ENCODE peak calls at places on chromosomes 5 and 9, in five cellular contexts. O, G, E, B and K are unnamed samples.

GRCh38 chr5:107305999-107306398 is 364.7 kb downstream of the EFNA5 start:
- DNase-seq in E (no peak), G (no peak), O (no peak), B (no peak), K (no peak)

GRCh38 chr5:126811515-126812198 is 34.7 kb downstream of the LMNB1 start:
- DNase-seq in O (no peak), E (no peak), G (no peak), B (no peak), K (no peak)

GRCh38 chr9:137316012-137316981 is 14.2 kb upstream of the NRARP start:
- DNase-seq in G (peak; percentile 68), B (peak; percentile 52), E (no peak), O (peak; percentile 81), K (peak; percentile 85)

GRCh38 chr9:95082401-95083084 is 235.0 kb downstream of the FANCC start:
- DNase-seq in E (peak; percentile 44), O (no peak), B (no peak), G (no peak), K (no peak)

GRCh38 chr9:81244631-81245030 is 444.7 kb downstream of the TLE1 start:
- DNase-seq in O (no peak), B (no peak), E (no peak), G (no peak), K (no peak)

GRCh38 chr5:94749048-94749447 is 130.6 kb downstream of the SLF1 start:
- DNase-seq in E (no peak), G (no peak), O (no peak), B (no peak), K (no peak)

GRCh38 chr9:135501261-135502167 is 1.0 kb downstream of the MRPS2 start:
- DNase-seq in B (no peak), E (no peak), O (no peak), G (no peak), K (no peak)

GRCh38 chr9:83623634-83623991 is 670 bp downstream of the IDNK start:
- DNase-seq in E (no peak), O (no peak), G (no peak), B (no peak), K (no peak)

GRCh38 chr9:38423939-38424843 is at the start of gene IGFBPL1:
- DNase-seq in G (no peak), B (peak; percentile 52), O (peak; percentile 88), E (peak; percentile 40), K (peak; percentile 74)

GRCh38 chr9:104992696-104993095 is 64.7 kb upstream of the ABCA1 start:
- DNase-seq in O (no peak), B (no peak), E (no peak), G (no peak), K (no peak)

GRCh38 chr9:81549500-81550206 is 139.7 kb downstream of the TLE1 start:
- DNase-seq in G (no peak), B (no peak), O (peak; percentile 6), E (no peak), K (no peak)

GRCh38 chr5:176157656-176158055 is 80.6 kb upstream of the SIMC1 start:
- DNase-seq in E (no peak), O (no peak), B (no peak), G (no peak), K (no peak)

GRCh38 chr9:7394007-7394774 is 405.4 kb downstream of the DMAC1 start:
- DNase-seq in G (no peak), O (peak; percentile 67), B (no peak), E (no peak), K (peak; percentile 19)

GRCh38 chr5:110869927-110870326 is 131.1 kb downstream of the SLC25A46 start:
- DNase-seq in E (no peak), O (no peak), G (no peak), B (no peak), K (no peak)

DNA sequence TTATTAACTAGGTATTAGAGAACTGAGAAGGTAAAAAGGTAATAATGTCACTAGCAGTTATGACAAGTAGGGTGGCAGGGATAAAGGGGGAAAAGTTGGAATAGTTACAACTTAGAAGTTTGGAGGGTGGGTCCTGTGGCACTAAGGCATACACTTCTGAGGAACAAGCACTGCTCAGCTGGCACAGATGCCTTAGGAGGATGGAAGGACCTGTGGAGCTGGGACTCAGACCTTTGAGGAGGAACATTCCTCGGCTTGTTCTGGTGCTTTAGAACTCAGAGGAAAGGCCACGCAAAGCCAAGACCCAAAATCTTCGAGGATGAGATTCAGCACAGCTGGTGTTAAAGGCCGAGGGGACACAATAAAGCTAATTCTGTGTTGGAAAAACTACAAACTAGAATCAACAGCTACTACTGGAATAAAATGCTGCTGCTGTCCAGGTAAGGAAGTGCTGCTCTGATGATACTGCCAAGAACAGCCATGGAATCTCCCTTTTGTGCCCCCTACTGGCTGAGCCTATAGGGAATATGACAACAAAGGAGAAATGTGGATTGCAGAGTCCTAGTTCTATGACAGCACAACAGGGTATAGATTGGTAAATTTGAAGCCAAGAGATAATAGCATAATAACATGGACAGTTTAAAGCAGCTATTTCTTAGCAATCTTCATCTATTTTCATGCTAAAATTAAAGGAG is 126.7 kb downstream of the SLC25A46 start:
- DNase-seq in O (peak; percentile 72), G (no peak), B (no peak), E (no peak), K (peak; percentile 45)
- TF ChIP-seq CTCF in O (peak; percentile 78), G (peak; percentile 47), B (peak; percentile 32), E (no peak), K (peak; percentile 64)

GRCh38 chr9:114791312-114791711 is 14.5 kb downstream of the TNFSF15 start:
- DNase-seq in B (no peak), O (no peak), G (no peak), E (no peak), K (no peak)
- TF ChIP-seq CTCF in B (no peak), O (no peak), G (no peak), E (no peak), K (no peak)

GRCh38 chr9:16161469-16161868 is 608.6 kb downstream of the CCDC171 start:
- DNase-seq in G (no peak), E (no peak), B (no peak), O (no peak), K (no peak)
- TF ChIP-seq CTCF in G (no peak), E (no peak), B (no peak), O (no peak), K (no peak)

DNA sequence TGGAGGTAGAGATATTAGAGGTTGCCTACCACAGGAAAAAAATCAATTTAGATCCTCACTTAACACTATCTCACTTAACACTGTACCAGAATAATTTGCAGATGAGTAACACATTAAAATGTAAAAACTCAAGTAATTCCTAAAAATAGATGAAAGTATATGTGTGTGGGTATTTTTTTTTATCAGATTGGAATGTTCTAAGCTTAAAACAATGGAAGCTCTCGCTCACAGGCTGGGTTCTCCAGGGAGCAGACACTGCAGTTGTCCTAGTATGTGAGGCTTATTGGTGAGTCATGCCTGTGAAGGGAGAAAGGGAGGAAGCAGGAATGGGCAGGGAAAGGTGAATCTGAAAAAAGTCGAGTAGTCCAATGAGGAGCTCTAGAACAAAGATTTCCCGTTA is 181.3 kb upstream of the ZNF608 start:
- DNase-seq in B (no peak), G (no peak), O (no peak), E (no peak), K (no peak)
- TF ChIP-seq CTCF in B (no peak), G (no peak), O (no peak), E (no peak), K (no peak)

GRCh38 chr9:87664153-87665060 is 61.5 kb upstream of the CTSL start:
- DNase-seq in G (no peak), E (no peak), O (no peak), B (no peak), K (no peak)

GRCh38 chr9:87668222-87668621 is 57.7 kb upstream of the CTSL start:
- DNase-seq in G (no peak), E (no peak), O (no peak), B (no peak), K (no peak)

GRCh38 chr9:87665516-87665915 is 60.4 kb upstream of the CTSL start:
- DNase-seq in B (no peak), G (no peak), E (no peak), O (no peak), K (no peak)

GRCh38 chr9:87668722-87669121 is 57.2 kb upstream of the CTSL start:
- DNase-seq in G (no peak), O (no peak), E (no peak), B (no peak), K (no peak)

DNA sequence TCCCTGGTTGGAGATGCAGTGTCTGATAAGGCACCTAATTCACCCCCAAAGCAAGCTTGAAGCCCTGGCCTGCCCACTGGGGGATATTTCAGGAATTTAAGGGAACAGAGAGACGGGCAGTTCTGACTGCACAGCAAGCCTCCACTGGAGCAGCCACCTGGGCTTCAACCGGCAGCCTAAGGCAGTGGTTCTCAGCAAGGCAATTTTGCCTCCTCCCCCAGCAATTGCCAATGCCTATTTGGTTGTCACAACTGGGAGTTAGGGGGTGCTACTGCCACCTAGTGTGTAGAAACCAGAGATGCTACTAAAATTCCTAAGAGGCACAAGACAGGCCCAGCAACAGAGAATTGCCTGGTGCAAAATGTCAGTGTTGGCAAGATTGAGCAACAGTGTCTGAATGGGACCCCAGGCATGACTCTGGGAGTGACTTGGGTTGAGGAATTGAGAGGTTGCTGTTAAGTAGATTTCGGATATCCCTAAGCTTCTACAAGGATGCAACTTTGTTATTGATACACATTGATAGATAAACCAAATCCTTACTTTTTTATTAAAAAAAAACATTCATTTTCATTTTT is 58.7 kb upstream of the CTSL start:
- DNase-seq in G (no peak), O (peak; percentile 87), B (no peak), E (no peak), K (peak; percentile 20)
- TF ChIP-seq CTCF in G (peak; percentile 16), O (peak; percentile 79), B (peak; percentile 12), E (peak; percentile 13), K (peak; percentile 47)